ENCODE peak calls at places on chromosomes 12 and 14, in seven cellular contexts. D, V, N, C, H, S and U are unnamed samples.

GRCh38 chr14:95462491-95462890 is 54.0 kb downstream of the SYNE3 start:
- DNase-seq in D (no peak), V (no peak), N (no peak), C (no peak), H (no peak), S (no peak), U (no peak)

GRCh38 chr12:68451261-68452091 is 119.3 kb upstream of the MDM1 start:
- DNase-seq in D (peak; percentile 44), V (peak; percentile 15), N (no peak), C (peak; percentile 70), H (peak; percentile 3), S (peak; percentile 76), U (peak; percentile 22)

GRCh38 chr14:94342334-94342934 is 19.3 kb upstream of the SERPINA6 start:
- DNase-seq in D (peak; percentile 91), V (peak; percentile 78), N (no peak), C (peak; percentile 77), H (no peak), S (peak; percentile 89), U (no peak)

GRCh38 chr14:88999137-88999536 is 174.7 kb downstream of the TTC8 start:
- DNase-seq in D (no peak), V (no peak), N (no peak), C (no peak), H (no peak), S (no peak), U (no peak)

GRCh38 chr12:53045646-53046045 is 4.2 kb upstream of the TNS2 start:
- DNase-seq in D (peak; percentile 70), V (peak; percentile 51), N (no peak), C (peak; percentile 41), H (no peak), S (no peak), U (no peak)

GRCh38 chr12:90940872-90941499 is 14.0 kb downstream of the CCER1 start:
- DNase-seq in D (no peak), V (no peak), N (no peak), C (no peak), H (no peak), S (no peak), U (no peak)

GRCh38 chr14:89166650-89167049 is 250.4 kb downstream of the FOXN3 start:
- DNase-seq in D (no peak), V (no peak), N (no peak), C (no peak), H (no peak), S (no peak), U (no peak)

GRCh38 chr14:86961106-86961716 is 1031.8 kb downstream of the GALC start:
- DNase-seq in D (no peak), V (no peak), N (peak; percentile 21), C (no peak), H (no peak), S (no peak), U (no peak)

GRCh38 chr14:39563361-39563760 is 131.1 kb upstream of the FBXO33 start:
- DNase-seq in D (no peak), V (no peak), N (no peak), C (no peak), H (no peak), S (no peak), U (no peak)

GRCh38 chr12:123671876-123672275 is 963 bp downstream of the TCTN2 start:
- DNase-seq in D (no peak), V (no peak), N (no peak), C (no peak), H (no peak), S (no peak), U (no peak)

GRCh38 chr14:95679995-95680735 is 6.1 kb upstream of the TCL1B start:
- DNase-seq in D (no peak), V (no peak), N (no peak), C (no peak), H (no peak), S (no peak), U (no peak)

GRCh38 chr14:104361101-104361591 is 218.4 kb upstream of the C14orf180 start:
- DNase-seq in D (no peak), V (no peak), N (no peak), C (no peak), H (no peak), S (peak; percentile 40), U (no peak)

GRCh38 chr12:30614031-30614430 is 81.6 kb downstream of the IPO8 start:
- DNase-seq in D (no peak), V (no peak), N (no peak), C (no peak), H (no peak), S (no peak), U (no peak)

GRCh38 chr12:79737875-79738718 is 47.3 kb upstream of the PAWR start:
- DNase-seq in D (no peak), V (peak; percentile 24), N (peak; percentile 51), C (no peak), H (no peak), S (no peak), U (no peak)

GRCh38 chr14:103716091-103716801 is 636 bp downstream of the ZFYVE21 start:
- DNase-seq in D (no peak), V (no peak), N (peak; percentile 38), C (peak; percentile 53), H (no peak), S (no peak), U (no peak)

GRCh38 chr14:100659345-100660001 is 67.2 kb upstream of the DLK1 start:
- DNase-seq in D (no peak), V (no peak), N (no peak), C (no peak), H (no peak), S (no peak), U (no peak)

GRCh38 chr12:47087088-47087688 is 7.4 kb upstream of the AMIGO2 start:
- DNase-seq in D (no peak), V (no peak), N (no peak), C (no peak), H (no peak), S (no peak), U (no peak)